ENCODE peak calls at places on chromosomes 4 and X, in six cellular contexts. H is stimulated activated effector memory CD8-positive, alpha-beta T cell treated with anti-CD3 and anti-CD28 coated beads, Interleukin-12 subunit alpha, Interleukin-12 subunit beta, amount 100 ng/mL, for 72 hours; T is activated gamma-delta T cell treated with anti-CD3 and anti-CD28 coated beads, Interleukin-2, amount 50 U/mL, for 16 hours; Y is nephron progenitor cell; A is GM06990; F is D341Med. N is an unnamed sample.

GRCh38 chr4:7842384-7843279 is 97.0 kb downstream of the AFAP1 start:
- DNase-seq in T (no peak), A (no peak), H (no peak), Y (no peak), F (no peak), N (no peak)

GRCh38 chr4:186726150-186726439 is 2.4 kb upstream of the FAT1 start:
- DNase-seq in A (no peak), T (no peak), Y (no peak), F (no peak), H (no peak), N (peak)

GRCh38 chr4:184472540-184473264 is 1.6 kb downstream of the IRF2 start:
- DNase-seq in F (peak), Y (peak), A (peak), T (peak), H (peak), N (peak)

GRCh38 chr4:185914583-185915199 is 102.7 kb upstream of the SORBS2 start:
- DNase-seq in T (no peak), A (no peak), F (no peak), Y (no peak), H (no peak), N (no peak)

GRCh38 chr4:76803522-76803921 is 94.4 kb downstream of the SOWAHB start:
- DNase-seq in Y (no peak), A (no peak), F (no peak), H (no peak), T (no peak), N (peak)

GRCh38 chr4:92186239-92186638 is 117.5 kb upstream of the GRID2 start:
- DNase-seq in Y (no peak), F (no peak), T (no peak), A (no peak), H (no peak), N (no peak)

GRCh38 chrX:103063191-103063845 is 653 bp downstream of the BEX1 start:
- DNase-seq in Y (peak), F (peak), H (no peak), T (no peak), A (no peak), N (no peak)

GRCh38 chrX:41348551-41348950 is 14.6 kb downstream of the DDX3X start:
- DNase-seq in F (no peak), Y (no peak), H (no peak), T (no peak), A (no peak), N (no peak)

GRCh38 chrX:22155126-22155525 is 117.6 kb upstream of the CBLL2 start:
- DNase-seq in H (no peak), F (no peak), T (no peak), A (no peak), Y (no peak), N (no peak)

GRCh38 chr4:107818301-107818910 is 6.3 kb upstream of the SGMS2 start:
- DNase-seq in H (no peak), F (no peak), A (no peak), Y (no peak), T (no peak), N (no peak)

GRCh38 chr4:183408791-183409190 is 35.6 kb upstream of the CDKN2AIP start:
- DNase-seq in T (no peak), F (no peak), A (no peak), Y (no peak), H (no peak), N (no peak)

GRCh38 chrX:68186552-68187262 is 246.6 kb downstream of the OPHN1 start:
- DNase-seq in A (no peak), T (no peak), Y (no peak), F (no peak), H (no peak), N (no peak)

GRCh38 chr4:44638091-44638490 is 13.3 kb downstream of the YIPF7 start:
- DNase-seq in Y (no peak), H (no peak), T (no peak), F (no peak), A (no peak), N (no peak)

GRCh38 chr4:138686078-138686477 is 329.5 kb upstream of the NOCT start:
- DNase-seq in A (no peak), Y (no peak), T (no peak), H (no peak), F (no peak), N (no peak)

GRCh38 chr4:119046263-119046662 is 89.4 kb upstream of the MYOZ2 start:
- DNase-seq in H (no peak), Y (no peak), A (no peak), T (no peak), F (no peak), N (no peak)

GRCh38 chr4:171017596-171017995 is 795.6 kb upstream of the GALNTL6 start:
- DNase-seq in A (no peak), F (no peak), T (no peak), Y (no peak), H (no peak), N (no peak)

GRCh38 chr4:75790024-75790423 is 65.6 kb downstream of the USO1 start:
- DNase-seq in H (no peak), F (no peak), T (no peak), A (no peak), Y (no peak), N (no peak)

GRCh38 chr4:4387531-4388311 is 819 bp downstream of the NSG1 start:
- DNase-seq in H (no peak), A (no peak), Y (peak), F (no peak), T (peak), N (no peak)

GRCh38 chr4:120156115-120156718 is 89.6 kb upstream of the MAD2L1 start:
- DNase-seq in T (no peak), A (peak), Y (peak), F (peak), H (no peak), N (peak)

GRCh38 chr4:78059524-78059889 is 2.4 kb downstream of the FRAS1 start:
- DNase-seq in Y (peak), H (no peak), A (no peak), F (peak), T (no peak), N (peak)

GRCh38 chr4:7323872-7324650 is 110.7 kb downstream of the PSAPL1 start:
- DNase-seq in F (peak), T (peak), Y (no peak), H (no peak), A (no peak), N (peak)

GRCh38 chr4:20043992-20044391 is 207.7 kb upstream of the SLIT2 start:
- DNase-seq in F (no peak), Y (no peak), A (no peak), T (no peak), H (no peak), N (no peak)

GRCh38 chr4:141905751-141906150 is 269.4 kb downstream of the IL15 start:
- DNase-seq in F (no peak), H (no peak), T (no peak), Y (no peak), A (no peak), N (no peak)

GRCh38 chrX:77493677-77494553 is 46.7 kb downstream of the FGF16 start:
- DNase-seq in F (peak), T (no peak), A (no peak), Y (peak), H (no peak), N (peak)

GRCh38 chr4:53321151-53321987 is 44.5 kb downstream of the SCFD2 start:
- DNase-seq in A (no peak), T (no peak), H (no peak), Y (no peak), F (no peak), N (no peak)

GRCh38 chrX:21487832-21488231 is 113.6 kb downstream of the CNKSR2 start:
- DNase-seq in A (no peak), Y (no peak), F (peak), T (no peak), H (no peak), N (no peak)

GRCh38 chrX:71578253-71579135 is at the start of gene GCNA:
- DNase-seq in H (no peak), A (no peak), Y (no peak), T (no peak), F (no peak), N (no peak)

GRCh38 chr4:42482516-42483327 is 85.4 kb downstream of the SHISA3 start:
- DNase-seq in Y (no peak), A (no peak), T (no peak), F (peak), H (no peak), N (no peak)

GRCh38 chr4:90209922-90210321 is 82.7 kb downstream of the CCSER1 start:
- DNase-seq in T (no peak), H (no peak), Y (no peak), F (no peak), A (no peak), N (no peak)

GRCh38 chrX:44506688-44507087 is 36.0 kb downstream of the FUNDC1 start:
- DNase-seq in T (no peak), H (no peak), Y (no peak), F (no peak), A (no peak), N (no peak)

GRCh38 chrX:10769696-10770619 is 149.6 kb upstream of the MID1 start:
- DNase-seq in T (no peak), A (no peak), F (no peak), H (no peak), Y (peak), N (no peak)

GRCh38 chrX:68936608-68937007 is 107.8 kb downstream of the EFNB1 start:
- DNase-seq in Y (no peak), T (no peak), A (no peak), F (peak), H (no peak), N (no peak)

GRCh38 chr4:114998316-114998715 is 115.1 kb downstream of the NDST4 start:
- DNase-seq in Y (no peak), T (no peak), F (no peak), H (no peak), A (no peak), N (peak)

GRCh38 chr4:140103676-140104075 is 50.3 kb downstream of the MAML3 start:
- DNase-seq in F (no peak), A (peak), T (no peak), H (peak), Y (no peak), N (no peak)

GRCh38 chr4:8547108-8547911 is 32.9 kb upstream of the GPR78 start:
- DNase-seq in H (no peak), T (no peak), A (no peak), F (peak), Y (no peak), N (peak)

GRCh38 chrX:136752796-136753195 is 27.9 kb downstream of the ARHGEF6 start:
- DNase-seq in T (no peak), Y (no peak), A (no peak), H (no peak), F (no peak), N (no peak)

GRCh38 chrX:1466232-1466661 is 13.5 kb upstream of the ASMTL start:
- DNase-seq in Y (no peak), H (peak), A (no peak), T (no peak), F (no peak), N (no peak)

GRCh38 chr4:129446074-129446473 is 350.1 kb downstream of the C4orf33 start:
- DNase-seq in H (no peak), A (no peak), F (no peak), T (no peak), Y (no peak), N (no peak)